ENCODE peak calls at places on chromosomes 6 and 20, in five cellular contexts. Q is A549, Y is uterus, T is sigmoid colon, V is body of pancreas. M is an unnamed sample.

GRCh38 chr6:15322781-15323536 is 77.1 kb downstream of the JARID2 start:
- DNase-seq in Q (no peak), Y (no peak), T (no peak), V (peak), M (peak)

GRCh38 chr20:62714799-62715198 is 6.2 kb downstream of the NTSR1 start:
- DNase-seq in Q (no peak), Y (no peak), T (no peak), V (no peak), M (no peak)

GRCh38 chr6:149855040-149855654 is 9.0 kb downstream of the LRP11 start:
- DNase-seq in Q (peak), Y (no peak), T (no peak), V (no peak), M (peak)

GRCh38 chr6:39465539-39465938 is 143.0 kb upstream of the KCNK16 start:
- DNase-seq in Q (no peak), Y (no peak), T (no peak), V (no peak), M (no peak)

GRCh38 chr6:164227952-164228522 is 813.5 kb downstream of the QKI start:
- DNase-seq in Q (no peak), Y (no peak), T (no peak), V (peak), M (no peak)

GRCh38 chr6:26195924-26196845 is 109.0 kb downstream of the HFE start:
- DNase-seq in Q (no peak), Y (no peak), T (no peak), V (no peak), M (no peak)

GRCh38 chr20:51487076-51487475 is 55.4 kb downstream of the NFATC2 start:
- DNase-seq in Q (no peak), Y (no peak), T (no peak), V (no peak), M (no peak)

GRCh38 chr6:107489636-107490567 is at the start of gene SOBP:
- DNase-seq in Q (peak), Y (peak), T (peak), V (peak), M (peak)

GRCh38 chr20:20664795-20665194 is 47.6 kb downstream of the RALGAPA2 start:
- DNase-seq in Q (peak), Y (no peak), T (no peak), V (no peak), M (no peak)

GRCh38 chr6:2848851-2849250 is 7.2 kb upstream of the SERPINB1 start:
- DNase-seq in Q (no peak), Y (no peak), T (no peak), V (no peak), M (peak)

GRCh38 chr6:31010393-31011060 is at the start of gene MUC22:
- DNase-seq in Q (no peak), Y (no peak), T (no peak), V (no peak), M (no peak)

GRCh38 chr6:44176130-44176934 is 17.7 kb downstream of the CAPN11 start:
- DNase-seq in Q (no peak), Y (no peak), T (no peak), V (no peak), M (no peak)

GRCh38 chr6:130843575-130844320 is 16.5 kb downstream of the SMLR1 start:
- DNase-seq in Q (peak), Y (no peak), T (no peak), V (no peak), M (no peak)

GRCh38 chr20:12262747-12263146 is 345.1 kb downstream of the BTBD3 start:
- DNase-seq in Q (no peak), Y (no peak), T (no peak), V (no peak), M (no peak)

GRCh38 chr6:26269406-26270120 is 95.4 kb upstream of the BTN3A2 start:
- DNase-seq in Q (no peak), Y (no peak), T (no peak), V (no peak), M (no peak)

GRCh38 chr6:88741071-88741470 is 222.3 kb downstream of the RNGTT start:
- DNase-seq in Q (no peak), Y (no peak), T (no peak), V (no peak), M (no peak)

GRCh38 chr6:82251942-82252341 is 4.4 kb upstream of the IBTK start:
- DNase-seq in Q (peak), Y (no peak), T (no peak), V (no peak), M (no peak)

GRCh38 chr20:2507464-2507863 is 1.3 kb downstream of the ZNF343 start:
- DNase-seq in Q (no peak), Y (no peak), T (no peak), V (no peak), M (no peak)
- H3K4me3 ChIP-seq in Q (peak), Y (peak), T (peak), V (no peak), M (peak)

GRCh38 chr6:143060806-143061596 is at the start of gene AIG1:
- DNase-seq in Q (peak), Y (peak), T (no peak), V (no peak), M (no peak)
- TF ChIP-seq POLR2A in Q (peak), Y (no peak), T (no peak), V (no peak), M (no peak)

GRCh38 chr6:83514877-83515466 is 2.6 kb downstream of the PRSS35 start:
- DNase-seq in Q (peak), Y (peak), T (no peak), V (peak), M (no peak)

GRCh38 chr6:83517500-83517899 is 5.2 kb downstream of the PRSS35 start:
- DNase-seq in Q (no peak), Y (no peak), T (no peak), V (no peak), M (no peak)

GRCh38 chr6:83509416-83509815 is 2.9 kb upstream of the PRSS35 start:
- DNase-seq in Q (no peak), Y (no peak), T (no peak), V (no peak), M (no peak)

DNA sequence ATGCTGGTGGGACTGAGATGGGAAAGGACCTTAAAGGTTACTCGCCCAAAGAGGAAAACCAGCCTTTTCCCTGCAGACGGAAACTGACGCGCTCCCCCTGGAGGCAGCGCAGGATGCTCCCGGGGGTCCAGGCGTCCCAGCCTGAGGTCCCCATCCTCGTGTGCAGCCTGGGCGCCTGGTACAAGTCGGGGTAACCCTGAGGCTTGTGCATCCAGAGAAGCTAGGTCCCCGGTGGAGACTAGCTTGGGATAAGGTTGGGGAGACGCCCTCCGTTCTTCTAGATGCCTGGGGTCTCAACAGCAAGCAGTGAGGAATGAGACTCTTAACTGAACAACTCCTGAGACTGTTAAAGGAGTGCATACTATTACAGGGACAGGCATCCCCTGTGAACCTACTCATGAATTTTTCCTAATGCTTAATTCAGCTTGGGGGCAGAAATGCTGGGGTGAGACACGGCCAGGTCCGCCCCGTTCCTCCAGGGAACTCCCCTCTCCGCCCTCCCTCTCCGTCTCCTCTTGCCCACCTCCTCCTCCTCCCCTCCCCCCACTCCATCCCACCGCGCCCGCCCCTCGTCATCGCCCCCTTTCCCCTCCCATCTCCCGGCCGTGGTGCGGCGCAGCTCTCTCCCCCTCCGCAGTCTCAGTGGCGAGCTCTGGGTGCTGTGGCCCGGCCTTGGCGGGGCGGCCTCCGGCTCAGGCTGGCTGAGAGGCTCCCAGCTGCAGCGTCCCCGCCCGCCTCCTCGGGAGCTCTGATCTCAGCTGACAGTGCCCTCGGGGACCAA is at the start of gene PRSS35:
- DNase-seq in Q (peak), Y (peak), T (no peak), V (peak), M (peak)
- H3K4me3 ChIP-seq in Q (peak), Y (peak), T (peak), V (no peak), M (peak)

GRCh38 chr6:167806061-167806700 is 20.5 kb upstream of the AFDN start:
- DNase-seq in Q (no peak), Y (no peak), T (no peak), V (no peak), M (no peak)

GRCh38 chr6:167803816-167804215 is 22.9 kb upstream of the AFDN start:
- DNase-seq in Q (no peak), Y (no peak), T (no peak), V (no peak), M (no peak)

GRCh38 chr6:167805349-167806060 is 21.2 kb upstream of the AFDN start:
- DNase-seq in Q (no peak), Y (no peak), T (no peak), V (no peak), M (no peak)

GRCh38 chr6:167802339-167802738 is 24.4 kb upstream of the AFDN start:
- DNase-seq in Q (no peak), Y (no peak), T (no peak), V (no peak), M (no peak)

DNA sequence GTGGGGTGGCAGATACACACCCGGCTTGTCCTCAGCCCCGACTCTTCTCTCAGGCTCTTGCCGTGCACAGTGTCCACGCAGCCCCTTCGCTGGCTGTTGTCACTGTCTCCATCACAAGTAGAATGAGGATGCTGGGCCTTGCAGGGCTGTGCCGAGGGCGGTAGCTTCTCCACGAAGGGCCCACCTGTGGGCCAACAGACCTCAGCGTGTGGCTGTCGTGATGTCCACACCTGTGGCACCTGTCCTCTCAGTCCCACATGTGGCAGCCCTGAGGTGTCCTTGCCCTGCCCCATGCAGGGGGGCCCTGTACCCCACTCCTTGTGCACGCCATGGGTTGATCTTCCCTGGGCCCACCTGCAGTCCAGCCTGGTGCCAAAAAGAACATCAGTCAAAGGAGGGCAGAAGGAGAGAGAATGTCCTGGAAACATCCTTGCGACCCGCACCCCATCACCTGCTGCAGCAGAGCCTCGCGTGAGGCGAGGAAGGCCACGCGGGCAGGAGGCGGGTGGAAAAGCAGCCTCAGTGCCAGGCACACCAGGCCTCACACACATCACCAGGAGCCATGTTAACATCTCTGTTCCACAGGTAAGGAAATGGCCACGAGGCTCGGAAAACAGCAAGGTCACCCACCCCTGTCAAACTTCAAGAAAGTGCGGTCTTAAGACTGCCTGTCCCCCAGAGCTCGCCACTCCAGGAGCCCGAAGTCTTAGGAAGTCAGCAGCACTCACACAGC is 22.3 kb upstream of the AFDN start:
- DNase-seq in Q (no peak), Y (no peak), T (no peak), V (no peak), M (no peak)
- TF ChIP-seq POLR2A in Q (no peak), Y (no peak), T (no peak), V (no peak), M (no peak)